ENCODE peak calls at places on chromosome 17, in ten cellular contexts. J is activated B cell treated with CpG ODN at 0.5 μM for 24 hours; M is mucosa of descending colon; A is mesendoderm; W is heart right ventricle; G is EL; Z is H4; F is activated T-helper 1 cell treated with anti-CD3 and anti-CD28 coated beads, Interleukin-12 subunit alpha, Interleukin-12 subunit beta, Interleukin-2, Interleukin-4 antibody, amounts not matched to agents 30 ng/mL and 10 ng/mL and 1 ng/mL, durations not matched to agents 14 hours and 24 hours and 36 hours; I is activated CD4-positive, alpha-beta T cell treated with anti-CD3 and anti-CD28 coated beads, Interleukin-2, amount 10 ng/mL, durations not matched to agents 7 days and 5 days; H is H1. D is an unnamed sample.

GRCh38 chr17:69608114-69608513 is 193.6 kb downstream of the MAP2K6 start:
- DNase-seq in Z (no peak), M (no peak), I (no peak), F (no peak), H (no peak), G (no peak), W (no peak), A (no peak), J (no peak), D (no peak)

GRCh38 chr17:46875849-46876352 is 24.5 kb downstream of the WNT9B start:
- DNase-seq in I (no peak), W (no peak), G (no peak), A (peak), M (no peak), H (no peak), F (no peak), Z (no peak), J (no peak), D (no peak)

GRCh38 chr17:39738568-39738901 is 797 bp downstream of the GRB7 start:
- DNase-seq in W (no peak), I (peak), Z (no peak), F (peak), M (peak), G (peak), A (peak), H (peak), J (no peak), D (no peak)

GRCh38 chr17:7611635-7612293 is 2.9 kb downstream of the FXR2 start:
- DNase-seq in H (no peak), Z (no peak), F (no peak), J (no peak), W (no peak), I (no peak), A (no peak), M (no peak), G (no peak), D (no peak)

GRCh38 chr17:79566251-79566955 is 44.4 kb downstream of the RBFOX3 start:
- DNase-seq in J (no peak), M (no peak), H (no peak), I (no peak), A (no peak), Z (no peak), W (no peak), G (no peak), F (no peak), D (no peak)

GRCh38 chr17:42908872-42909700 is 8.5 kb downstream of the G6PC1 start:
- DNase-seq in F (no peak), I (no peak), A (no peak), H (no peak), J (no peak), Z (no peak), G (peak), W (no peak), M (no peak), D (no peak)

GRCh38 chr17:31877911-31878702 is 19.1 kb upstream of the COPRS start:
- DNase-seq in W (no peak), M (no peak), F (peak), G (no peak), J (no peak), A (no peak), I (peak), H (no peak), Z (no peak), D (no peak)

GRCh38 chr17:83193336-83194188 is 114.2 kb downstream of the METRNL start:
- DNase-seq in W (peak), M (peak), F (peak), J (no peak), A (no peak), I (peak), H (no peak), Z (no peak), G (no peak), D (peak)

GRCh38 chr17:72763981-72764380 is 328.5 kb downstream of the SLC39A11 start:
- DNase-seq in J (no peak), Z (no peak), G (no peak), W (no peak), H (no peak), A (peak), I (no peak), F (no peak), M (no peak), D (no peak)

GRCh38 chr17:48393271-48393670 is 36.7 kb downstream of the SKAP1 start:
- DNase-seq in M (no peak), F (no peak), I (no peak), J (no peak), G (no peak), H (no peak), Z (no peak), W (no peak), A (no peak), D (no peak)

GRCh38 chr17:49425004-49425286 is 10.3 kb upstream of the PHB1 start:
- DNase-seq in G (no peak), A (no peak), W (no peak), F (no peak), Z (no peak), J (no peak), H (no peak), I (no peak), M (no peak), D (no peak)

GRCh38 chr17:15502315-15503112 is 35.1 kb upstream of the CDRT4 start:
- DNase-seq in G (peak), W (peak), A (peak), Z (peak), F (peak), M (peak), I (peak), J (peak), H (peak), D (peak)

GRCh38 chr17:35167046-35167445 is 19.4 kb downstream of the UNC45B start:
- DNase-seq in I (no peak), W (no peak), Z (no peak), H (no peak), A (no peak), J (no peak), G (no peak), M (no peak), F (no peak), D (no peak)

GRCh38 chr17:8080799-8081219 is 6.7 kb downstream of the ALOX12B start:
- DNase-seq in F (no peak), I (no peak), H (peak), W (no peak), Z (no peak), J (no peak), A (no peak), M (no peak), G (no peak), D (no peak)

GRCh38 chr17:80961516-80961915 is 30.1 kb upstream of the CHMP6 start:
- DNase-seq in G (no peak), Z (no peak), M (no peak), W (no peak), I (no peak), H (no peak), J (no peak), F (no peak), A (no peak), D (peak)

GRCh38 chr17:58666858-58667267 is 25.0 kb downstream of the TEX14 start:
- DNase-seq in I (peak), A (no peak), M (peak), G (peak), J (peak), Z (no peak), F (peak), W (peak), H (no peak), D (peak)

GRCh38 chr17:55237826-55238196 is 26.9 kb upstream of the HLF start:
- DNase-seq in W (no peak), H (no peak), G (peak), A (no peak), I (no peak), Z (no peak), M (no peak), F (no peak), J (no peak), D (no peak)

GRCh38 chr17:79977711-79978544 is 57.7 kb downstream of the TBC1D16 start:
- DNase-seq in F (no peak), A (peak), G (no peak), W (no peak), I (no peak), J (no peak), M (peak), Z (no peak), H (no peak), D (peak)

GRCh38 chr17:49249292-49249794 is 18.8 kb upstream of the PHOSPHO1 start:
- DNase-seq in A (no peak), F (no peak), I (no peak), J (no peak), H (no peak), G (no peak), Z (no peak), M (no peak), W (peak), D (peak)

GRCh38 chr17:44083250-44083849 is 12.8 kb downstream of the G6PC3 start:
- DNase-seq in I (no peak), A (peak), M (peak), F (no peak), H (no peak), W (no peak), J (no peak), G (no peak), Z (no peak), D (no peak)